ENCODE peak calls at places on chromosomes 6 and 20, in ten cellular contexts. D is transverse colon; O is fibroblast of mammary gland; N is foreskin fibroblast; W is RWPE1; R is AG09309; K is left ventricle myocardium inferior; Z is CD8-positive, alpha-beta T cell; P is adrenal gland; I is astrocyte of the spinal cord. X is an unnamed sample.
A peak's percentile ranks its signal among the peaks of the same experiment; 100 is the strongest.

GRCh38 chr20:6819599-6819998 is 52.1 kb downstream of the BMP2 start:
- DNase-seq in D (peak; percentile 19), O (no peak), N (no peak), W (peak; percentile 42), R (no peak), K (no peak), Z (no peak), P (no peak), I (no peak), X (no peak)

GRCh38 chr20:64153410-64153809 is 10.8 kb upstream of the MYT1 start:
- DNase-seq in D (no peak), O (no peak), N (no peak), W (no peak), R (no peak), K (no peak), Z (no peak), P (no peak), I (no peak), X (no peak)

GRCh38 chr20:10047427-10047826 is 12.6 kb downstream of the ANKEF1 start:
- DNase-seq in D (no peak), O (peak; percentile 11), N (peak; percentile 30), W (no peak), R (no peak), K (no peak), Z (no peak), P (no peak), I (no peak), X (no peak)

GRCh38 chr6:1970151-1970561 is 275.2 kb downstream of the GMDS start:
- DNase-seq in D (no peak), O (no peak), N (no peak), W (no peak), R (no peak), K (no peak), Z (no peak), P (no peak), I (no peak), X (no peak)

GRCh38 chr20:31764641-31765305 is 25.7 kb downstream of the TPX2 start:
- DNase-seq in D (no peak), O (peak; percentile 22), N (peak; percentile 62), W (no peak), R (peak; percentile 8), K (no peak), Z (no peak), P (no peak), I (peak; percentile 24), X (no peak)

GRCh38 chr6:151147118-151147832 is 92.5 kb upstream of the AKAP12 start:
- DNase-seq in D (no peak), O (no peak), N (no peak), W (no peak), R (no peak), K (peak; percentile 33), Z (no peak), P (no peak), I (no peak), X (no peak)

GRCh38 chr6:86355271-86355670 is 582.1 kb upstream of the HTR1E start:
- DNase-seq in D (no peak), O (no peak), N (no peak), W (no peak), R (no peak), K (no peak), Z (no peak), P (no peak), I (no peak), X (no peak)

GRCh38 chr20:62294516-62294915 is 8.3 kb upstream of the ADRM1 start:
- DNase-seq in D (no peak), O (no peak), N (no peak), W (no peak), R (no peak), K (no peak), Z (no peak), P (no peak), I (no peak), X (no peak)

GRCh38 chr20:17617868-17618672 is 48.2 kb downstream of the DSTN start:
- DNase-seq in D (peak; percentile 6), O (no peak), N (no peak), W (no peak), R (no peak), K (peak; percentile 14), Z (no peak), P (peak; percentile 12), I (no peak), X (no peak)

GRCh38 chr6:51147756-51148155 is 329.1 kb downstream of the TFAP2B start:
- DNase-seq in D (no peak), O (no peak), N (no peak), W (no peak), R (no peak), K (no peak), Z (no peak), P (no peak), I (no peak), X (no peak)

GRCh38 chr6:75244063-75244575 is 518 bp upstream of the COX7A2 start:
- DNase-seq in D (no peak), O (peak; percentile 29), N (no peak), W (no peak), R (no peak), K (no peak), Z (peak; percentile 0), P (no peak), I (no peak), X (no peak)

GRCh38 chr20:1187605-1188171 is 2.9 kb upstream of the TMEM74B start:
- DNase-seq in D (no peak), O (no peak), N (no peak), W (no peak), R (no peak), K (no peak), Z (no peak), P (no peak), I (no peak), X (no peak)

GRCh38 chr20:63682384-63683139 is 13.9 kb upstream of the TNFRSF6B start:
- DNase-seq in D (peak; percentile 53), O (peak; percentile 99), N (peak; percentile 98), W (peak; percentile 99), R (peak; percentile 88), K (peak; percentile 69), Z (no peak), P (no peak), I (peak; percentile 96), X (peak; percentile 51)

GRCh38 chr6:156883497-156884252 is 106.5 kb downstream of the ARID1B start:
- DNase-seq in D (peak; percentile 54), O (peak; percentile 13), N (no peak), W (no peak), R (no peak), K (no peak), Z (no peak), P (no peak), I (no peak), X (no peak)

GRCh38 chr20:12358655-12359009 is 440.9 kb downstream of the BTBD3 start:
- DNase-seq in D (no peak), O (no peak), N (no peak), W (no peak), R (no peak), K (no peak), Z (no peak), P (no peak), I (no peak), X (no peak)
- TF ChIP-seq CTCF in D (no peak), O (no peak), N (no peak), W (no peak), R (no peak), K (no peak), Z (no peak), P (no peak), I (no peak), X (no peak)

GRCh38 chr6:168451805-168452204 is 10.8 kb downstream of the SMOC2 start:
- DNase-seq in D (no peak), O (no peak), N (no peak), W (peak; percentile 30), R (no peak), K (no peak), Z (no peak), P (no peak), I (no peak), X (no peak)
- TF ChIP-seq CTCF in D (no peak), O (peak; percentile 10), N (no peak), W (peak; percentile 23), R (no peak), K (peak; percentile 49), Z (no peak), P (no peak), I (peak; percentile 2), X (peak; percentile 24)

GRCh38 chr6:31666337-31666960 is 569 bp downstream of the CSNK2B start:
- DNase-seq in D (no peak), O (no peak), N (peak; percentile 51), W (no peak), R (no peak), K (no peak), Z (no peak), P (no peak), I (no peak), X (no peak)

GRCh38 chr6:31663961-31664789 is 622 bp downstream of the GPANK1 start:
- DNase-seq in D (peak; percentile 29), O (peak; percentile 86), N (peak; percentile 87), W (peak; percentile 73), R (no peak), K (no peak), Z (no peak), P (no peak), I (peak; percentile 81), X (peak; percentile 63)

GRCh38 chr6:31665501-31666336 is at the start of gene CSNK2B:
- DNase-seq in D (peak; percentile 99), O (peak; percentile 95), N (peak; percentile 99), W (peak; percentile 96), R (peak; percentile 83), K (peak; percentile 99), Z (peak; percentile 97), P (peak; percentile 96), I (peak; percentile 97), X (peak; percentile 98)

GRCh38 chr6:31663087-31663960 is 1.5 kb downstream of the GPANK1 start:
- DNase-seq in D (no peak), O (peak; percentile 69), N (peak; percentile 73), W (peak; percentile 37), R (no peak), K (no peak), Z (no peak), P (no peak), I (no peak), X (no peak)

GRCh38 chr6:31664790-31665500 is at the start of gene GPANK1:
- DNase-seq in D (peak; percentile 93), O (peak; percentile 95), N (peak; percentile 96), W (peak; percentile 59), R (peak; percentile 79), K (peak; percentile 89), Z (peak; percentile 85), P (peak; percentile 89), I (peak; percentile 91), X (peak; percentile 89)
- TF ChIP-seq CTCF in D (no peak), O (no peak), N (no peak), W (no peak), R (no peak), K (no peak), Z (no peak), P (no peak), I (no peak), X (no peak)

DNA sequence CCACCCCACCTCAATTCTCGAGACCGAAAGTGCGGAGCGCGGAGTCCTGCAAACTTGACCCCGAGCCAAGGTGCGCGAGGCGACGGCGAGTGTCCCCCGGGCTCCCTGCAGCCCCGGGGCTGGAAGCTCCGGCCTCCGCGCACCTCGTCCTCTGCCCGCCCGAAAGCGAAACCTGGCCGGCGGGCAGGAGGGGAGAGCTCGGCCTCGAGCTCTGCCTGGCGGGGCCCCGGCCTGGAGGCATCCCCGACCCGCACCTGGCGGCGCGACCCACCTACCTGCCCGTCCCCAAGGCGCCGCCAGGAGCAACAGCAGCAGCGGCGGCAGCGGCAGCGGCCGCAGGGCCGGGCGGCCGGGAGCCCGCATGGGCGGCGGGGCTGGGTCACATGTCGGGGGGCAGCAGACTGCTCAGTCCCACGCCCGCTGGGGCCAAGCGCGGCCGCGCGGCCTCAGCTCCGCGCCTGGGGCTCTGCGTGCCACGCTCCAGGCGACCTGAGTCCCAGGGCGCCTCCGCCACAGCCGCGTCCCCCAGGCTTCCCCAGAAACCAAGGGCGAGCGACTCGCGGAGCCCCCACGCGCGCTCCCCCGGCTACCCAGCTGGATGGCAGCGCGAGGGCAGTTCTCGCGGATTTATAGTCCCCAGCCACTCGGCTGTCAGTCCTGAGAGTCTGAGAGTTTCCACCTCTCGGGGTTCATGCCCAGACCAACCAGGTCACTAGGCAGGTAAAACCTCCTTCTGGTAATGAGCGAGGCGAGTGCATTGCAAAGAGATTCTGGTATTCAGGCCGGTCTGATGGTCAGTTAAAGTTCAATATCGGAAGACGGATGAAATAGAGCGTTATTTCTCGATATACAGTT is at the start of gene IL20RA:
- DNase-seq in D (peak; percentile 35), O (no peak), N (peak; percentile 39), W (peak; percentile 34), R (no peak), K (peak; percentile 20), Z (no peak), P (peak; percentile 68), I (peak; percentile 6), X (peak; percentile 40)
- TF ChIP-seq CTCF in D (no peak), O (no peak), N (no peak), W (no peak), R (no peak), K (no peak), Z (no peak), P (no peak), I (no peak), X (no peak)

X was measured in ovary.